ENCODE peak calls at places on chromosome 12, in six cellular contexts. One of them, this sample, is unnamed.

GRCh38 chr12:124222368-124223245 is 72.3 kb upstream of the RFLNA start:
- DNase-seq in GM10248: no peak
- DNase-seq in K562: no peak
- DNase-seq in brain microvascular endothelial cell: no peak
- DNase-seq in H9: no peak
- DNase-seq in psoas muscle: no peak
- DNase-seq in this sample: no peak

GRCh38 chr12:3117628-3118027 is 40.4 kb downstream of the TSPAN9 start:
- DNase-seq in GM10248: no peak
- DNase-seq in K562: no peak
- DNase-seq in brain microvascular endothelial cell: peak
- DNase-seq in H9: no peak
- DNase-seq in psoas muscle: peak
- DNase-seq in this sample: peak

GRCh38 chr12:112183141-112183581 is 57.8 kb downstream of the TRAFD1 start:
- DNase-seq in GM10248: peak
- DNase-seq in K562: no peak
- DNase-seq in brain microvascular endothelial cell: peak
- DNase-seq in H9: no peak
- DNase-seq in psoas muscle: no peak
- DNase-seq in this sample: no peak

GRCh38 chr12:49796155-49796554 is 32.1 kb downstream of the NCKAP5L start:
- DNase-seq in GM10248: no peak
- DNase-seq in K562: peak
- DNase-seq in brain microvascular endothelial cell: no peak
- DNase-seq in H9: no peak
- DNase-seq in psoas muscle: no peak
- DNase-seq in this sample: no peak

GRCh38 chr12:4579305-4580097 is 17.5 kb downstream of the DYRK4 start:
- DNase-seq in GM10248: peak
- DNase-seq in K562: peak
- DNase-seq in brain microvascular endothelial cell: peak
- DNase-seq in H9: no peak
- DNase-seq in psoas muscle: no peak
- DNase-seq in this sample: no peak

GRCh38 chr12:23290627-23291330 is 658.7 kb downstream of the SOX5 start:
- DNase-seq in GM10248: no peak
- DNase-seq in K562: no peak
- DNase-seq in brain microvascular endothelial cell: no peak
- DNase-seq in H9: no peak
- DNase-seq in psoas muscle: no peak
- DNase-seq in this sample: no peak

GRCh38 chr12:7994731-7995205 is 37.7 kb upstream of the FOXJ2 start:
- DNase-seq in GM10248: no peak
- DNase-seq in K562: peak
- DNase-seq in brain microvascular endothelial cell: peak
- DNase-seq in H9: peak
- DNase-seq in psoas muscle: no peak
- DNase-seq in this sample: peak

GRCh38 chr12:120388711-120389431 is 19.9 kb upstream of the MSI1 start:
- DNase-seq in GM10248: no peak
- DNase-seq in K562: no peak
- DNase-seq in brain microvascular endothelial cell: no peak
- DNase-seq in H9: peak
- DNase-seq in psoas muscle: no peak
- DNase-seq in this sample: no peak

GRCh38 chr12:55673638-55674037 is 34.1 kb downstream of the ITGA7 start:
- DNase-seq in GM10248: peak
- DNase-seq in K562: no peak
- DNase-seq in brain microvascular endothelial cell: no peak
- DNase-seq in H9: no peak
- DNase-seq in psoas muscle: peak
- DNase-seq in this sample: no peak

GRCh38 chr12:52350786-52351185 is 16.5 kb downstream of the KRT85 start:
- DNase-seq in GM10248: no peak
- DNase-seq in K562: no peak
- DNase-seq in brain microvascular endothelial cell: no peak
- DNase-seq in H9: no peak
- DNase-seq in psoas muscle: no peak
- DNase-seq in this sample: no peak

GRCh38 chr12:131176266-131176665 is 222.6 kb downstream of the ADGRD1 start:
- DNase-seq in GM10248: no peak
- DNase-seq in K562: no peak
- DNase-seq in brain microvascular endothelial cell: no peak
- DNase-seq in H9: no peak
- DNase-seq in psoas muscle: no peak
- DNase-seq in this sample: no peak

GRCh38 chr12:4160314-4161040 is 113.1 kb upstream of the CCND2 start:
- DNase-seq in GM10248: no peak
- DNase-seq in K562: no peak
- DNase-seq in brain microvascular endothelial cell: no peak
- DNase-seq in H9: no peak
- DNase-seq in psoas muscle: no peak
- DNase-seq in this sample: no peak

GRCh38 chr12:65510584-65511050 is 232.1 kb downstream of the MSRB3 start:
- DNase-seq in GM10248: no peak
- DNase-seq in K562: no peak
- DNase-seq in brain microvascular endothelial cell: no peak
- DNase-seq in H9: peak
- DNase-seq in psoas muscle: no peak
- DNase-seq in this sample: no peak

GRCh38 chr12:62813031-62813829 is 121.7 kb downstream of the PPM1H start:
- DNase-seq in GM10248: peak
- DNase-seq in K562: peak
- DNase-seq in brain microvascular endothelial cell: peak
- DNase-seq in H9: peak
- DNase-seq in psoas muscle: peak
- DNase-seq in this sample: peak

GRCh38 chr12:124938606-124939427 is 24.4 kb upstream of the UBC start:
- DNase-seq in GM10248: no peak
- DNase-seq in K562: peak
- DNase-seq in brain microvascular endothelial cell: peak
- DNase-seq in H9: peak
- DNase-seq in psoas muscle: peak
- DNase-seq in this sample: peak

GRCh38 chr12:2009623-2010022 is 5.4 kb upstream of the DCP1B start:
- DNase-seq in GM10248: no peak
- DNase-seq in K562: peak
- DNase-seq in brain microvascular endothelial cell: no peak
- DNase-seq in H9: no peak
- DNase-seq in psoas muscle: no peak
- DNase-seq in this sample: no peak

GRCh38 chr12:95789126-95790024 is 1.2 kb downstream of the NTN4 start:
- DNase-seq in GM10248: no peak
- DNase-seq in K562: no peak
- DNase-seq in brain microvascular endothelial cell: peak
- DNase-seq in H9: peak
- DNase-seq in psoas muscle: peak
- DNase-seq in this sample: no peak

GRCh38 chr12:93325855-93326254 is 51.9 kb upstream of the NUDT4 start:
- DNase-seq in GM10248: no peak
- DNase-seq in K562: no peak
- DNase-seq in brain microvascular endothelial cell: no peak
- DNase-seq in H9: no peak
- DNase-seq in psoas muscle: no peak
- DNase-seq in this sample: no peak

GRCh38 chr12:14258468-14258947 is 107.0 kb upstream of the ATF7IP start:
- DNase-seq in GM10248: no peak
- DNase-seq in K562: peak
- DNase-seq in brain microvascular endothelial cell: no peak
- DNase-seq in H9: no peak
- DNase-seq in psoas muscle: peak
- DNase-seq in this sample: no peak

GRCh38 chr12:118052324-118053070 is 8.5 kb downstream of the WSB2 start:
- DNase-seq in GM10248: no peak
- DNase-seq in K562: no peak
- DNase-seq in brain microvascular endothelial cell: peak
- DNase-seq in H9: peak
- DNase-seq in psoas muscle: peak
- DNase-seq in this sample: peak
- TF ChIP-seq CTCF in GM10248: no peak
- TF ChIP-seq CTCF in K562: no peak
- TF ChIP-seq CTCF in brain microvascular endothelial cell: no peak
- TF ChIP-seq CTCF in H9: no peak
- TF ChIP-seq CTCF in psoas muscle: no peak
- TF ChIP-seq CTCF in this sample: no peak

DNA sequence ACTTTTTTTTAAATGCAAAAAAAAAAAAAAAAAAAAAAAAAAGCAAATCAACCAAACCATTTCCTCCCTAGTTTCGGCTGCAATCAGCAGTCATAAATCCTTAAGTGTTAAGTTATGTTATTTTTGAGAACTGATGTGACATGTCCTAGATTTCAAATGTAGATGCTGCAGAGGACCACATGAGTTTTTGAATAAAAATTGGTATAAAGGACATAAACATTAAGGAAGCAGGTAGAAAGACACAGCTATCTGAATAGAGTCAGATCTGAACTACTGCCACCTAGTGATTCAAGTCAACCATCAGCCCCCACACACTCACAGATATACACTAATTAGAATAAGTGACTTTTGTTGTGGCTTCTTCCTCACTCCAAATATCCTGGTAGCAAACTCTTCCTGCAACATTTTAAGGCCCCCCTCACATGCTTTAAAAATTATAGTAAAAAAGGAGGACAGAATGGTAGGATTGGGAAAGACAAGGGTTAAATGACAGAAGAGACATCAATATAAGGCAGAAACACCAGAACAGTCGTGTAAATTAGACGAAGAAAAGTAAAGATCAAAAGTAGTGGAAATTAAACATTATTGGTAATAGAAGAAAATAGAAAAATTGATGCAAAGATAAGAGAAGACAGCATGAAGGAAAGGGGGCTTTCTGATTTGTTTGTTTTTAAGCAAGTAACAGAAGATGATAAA is 394.5 kb upstream of the ATP2B1 start:
- DNase-seq in GM10248: peak
- DNase-seq in K562: no peak
- DNase-seq in brain microvascular endothelial cell: peak
- DNase-seq in H9: no peak
- DNase-seq in psoas muscle: no peak
- DNase-seq in this sample: peak
- TF ChIP-seq CTCF in GM10248: peak
- TF ChIP-seq CTCF in K562: no peak
- TF ChIP-seq CTCF in brain microvascular endothelial cell: peak
- TF ChIP-seq CTCF in H9: peak
- TF ChIP-seq CTCF in psoas muscle: peak
- TF ChIP-seq CTCF in this sample: peak

DNA sequence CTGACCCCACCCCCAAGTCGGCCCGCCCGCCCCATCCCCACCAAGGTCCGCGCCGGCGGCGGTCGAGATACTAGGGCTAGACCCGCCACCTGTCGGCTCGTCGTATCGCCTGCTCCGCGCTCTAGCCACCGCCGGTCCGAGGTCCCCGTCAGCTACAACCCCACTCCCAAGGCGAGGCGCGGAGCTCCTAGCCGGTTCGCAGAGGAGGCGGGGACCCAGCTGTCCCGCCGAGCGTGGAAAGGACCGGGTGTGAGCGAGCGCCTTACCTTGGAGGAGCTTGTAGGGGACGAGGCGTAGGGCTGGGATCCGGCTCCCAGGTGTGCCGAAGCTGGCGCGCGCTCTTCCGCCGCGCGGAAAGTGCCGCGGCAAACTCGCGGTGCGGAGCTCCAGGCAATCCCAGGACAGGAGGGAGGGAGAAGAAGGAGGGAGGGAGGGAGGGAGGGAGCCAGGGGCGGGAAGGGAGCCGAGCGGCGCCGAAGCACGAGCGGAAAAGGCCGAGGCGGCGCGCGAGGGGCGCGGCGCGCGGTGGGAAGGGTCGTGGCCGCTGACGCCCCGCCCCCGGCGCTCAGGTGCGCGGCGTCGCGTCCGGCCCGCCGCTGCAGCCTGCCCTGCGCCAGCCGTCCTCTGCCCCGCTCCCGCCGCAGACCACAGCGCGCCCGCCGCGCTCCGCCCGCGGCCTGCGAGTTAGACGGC is at the start of gene PAWR:
- DNase-seq in GM10248: peak
- DNase-seq in K562: no peak
- DNase-seq in brain microvascular endothelial cell: peak
- DNase-seq in H9: peak
- DNase-seq in psoas muscle: peak
- DNase-seq in this sample: no peak
- TF ChIP-seq CTCF in GM10248: peak
- TF ChIP-seq CTCF in K562: no peak
- TF ChIP-seq CTCF in brain microvascular endothelial cell: peak
- TF ChIP-seq CTCF in H9: peak
- TF ChIP-seq CTCF in psoas muscle: no peak
- TF ChIP-seq CTCF in this sample: peak

DNA sequence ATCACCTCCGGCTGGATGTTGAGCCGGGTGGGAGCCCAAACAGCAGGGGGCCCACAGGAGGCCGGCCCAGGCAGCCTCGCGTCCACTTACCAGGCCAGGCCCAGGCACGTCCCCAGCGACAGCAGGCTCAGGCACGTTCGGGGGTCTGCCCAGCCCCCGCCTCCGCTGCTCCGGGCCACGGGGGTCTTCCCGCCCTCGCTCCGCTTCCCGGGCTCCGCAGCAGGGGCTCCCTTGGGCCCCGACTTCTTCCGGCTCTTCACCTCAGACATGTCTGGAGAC is 216 bp downstream of the IKBIP start:
- DNase-seq in GM10248: no peak
- DNase-seq in K562: peak
- DNase-seq in brain microvascular endothelial cell: no peak
- DNase-seq in H9: peak
- DNase-seq in psoas muscle: no peak
- DNase-seq in this sample: peak
- TF ChIP-seq CTCF in GM10248: no peak
- TF ChIP-seq CTCF in K562: peak
- TF ChIP-seq CTCF in brain microvascular endothelial cell: no peak
- TF ChIP-seq CTCF in H9: no peak
- TF ChIP-seq CTCF in psoas muscle: no peak
- TF ChIP-seq CTCF in this sample: peak

This sample was measured in AG09319.